ENCODE peak calls at places on chromosomes 3 and 15, in six cellular contexts. W is Daoy, T is iPS-NIHi11, R is ureter, C is MV-4-11, A is H4. U is an unnamed sample.

GRCh38 chr3:169966951-169967915 is 626 bp downstream of the SEC62 start:
- DNase-seq in W (peak), T (peak), R (peak), C (peak), A (peak), U (peak)

GRCh38 chr3:100516232-100516631 is 23.8 kb downstream of the TMEM45A start:
- DNase-seq in W (peak), T (no peak), R (no peak), C (no peak), A (peak), U (peak)

GRCh38 chr15:63942486-63943365 is 103.6 kb downstream of the DAPK2 start:
- DNase-seq in W (no peak), T (no peak), R (no peak), C (no peak), A (no peak), U (no peak)

GRCh38 chr3:49867871-49868321 is 1.8 kb downstream of the CAMKV start:
- DNase-seq in W (peak), T (peak), R (no peak), C (peak), A (no peak), U (peak)

GRCh38 chr3:32841341-32841740 is 23.5 kb downstream of the TRIM71 start:
- DNase-seq in W (no peak), T (no peak), R (no peak), C (no peak), A (no peak), U (no peak)

GRCh38 chr3:98733778-98734281 is 29.3 kb upstream of the ST3GAL6 start:
- DNase-seq in W (no peak), T (no peak), R (no peak), C (no peak), A (peak), U (no peak)

GRCh38 chr3:30811174-30811795 is 83.2 kb downstream of the GADL1 start:
- DNase-seq in W (no peak), T (no peak), R (no peak), C (no peak), A (no peak), U (no peak)

GRCh38 chr3:53195602-53196574 is 34.9 kb downstream of the PRKCD start:
- DNase-seq in W (peak), T (peak), R (no peak), C (peak), A (no peak), U (peak)

GRCh38 chr3:16252988-16253387 is 11.8 kb downstream of the DPH3 start:
- DNase-seq in W (no peak), T (no peak), R (no peak), C (no peak), A (no peak), U (no peak)

GRCh38 chr15:64686130-64686735 is 89.2 kb downstream of the RBPMS2 start:
- DNase-seq in W (peak), T (peak), R (no peak), C (peak), A (peak), U (peak)

GRCh38 chr15:31325432-31325975 is 1.1 kb upstream of the KLF13 start:
- DNase-seq in W (no peak), T (peak), R (peak), C (peak), A (no peak), U (peak)

GRCh38 chr3:179958143-179958542 is 78.6 kb downstream of the PEX5L start:
- DNase-seq in W (no peak), T (no peak), R (no peak), C (peak), A (no peak), U (no peak)

GRCh38 chr15:74242296-74242929 is 6.3 kb downstream of the CCDC33 start:
- DNase-seq in W (no peak), T (no peak), R (no peak), C (no peak), A (peak), U (no peak)

GRCh38 chr3:64642327-64643151 is 45.3 kb downstream of the ADAMTS9 start:
- DNase-seq in W (no peak), T (peak), R (no peak), C (no peak), A (no peak), U (no peak)

GRCh38 chr15:68930268-68931022 is at the start of gene SPESP1:
- DNase-seq in W (no peak), T (peak), R (peak), C (no peak), A (no peak), U (peak)

U was measured in OCI-M1.